ENCODE peak calls at places on chromosomes 12 and 14, in four cellular contexts. U is OCI-LY7, T is RWPE2, J is RWPE1. S is an unnamed sample.
A peak's percentile ranks its signal among the peaks of the same experiment; 100 is the strongest.

GRCh38 chr12:56206373-56207166 is 15.2 kb downstream of the RNF41 start:
- DNase-seq in U (peak; percentile 66), T (no peak), J (peak; percentile 36), S (peak; percentile 58)

GRCh38 chr12:452667-453210 is 7.0 kb upstream of the B4GALNT3 start:
- DNase-seq in U (peak; percentile 51), T (no peak), J (no peak), S (peak; percentile 77)

GRCh38 chr12:52396656-52397055 is 9.5 kb downstream of the KRT82 start:
- DNase-seq in U (no peak), T (no peak), J (no peak), S (no peak)

GRCh38 chr14:70954068-70954467 is 46.8 kb downstream of the PCNX1 start:
- DNase-seq in U (no peak), T (no peak), J (no peak), S (no peak)

GRCh38 chr12:53201170-53201541 is 5.9 kb downstream of the ITGB7 start:
- DNase-seq in U (no peak), T (no peak), J (no peak), S (no peak)

GRCh38 chr14:90277581-90278198 is 21.3 kb downstream of the PSMC1 start:
- DNase-seq in U (no peak), T (no peak), J (no peak), S (no peak)

GRCh38 chr14:32476532-32476931 is 147.4 kb downstream of the AKAP6 start:
- DNase-seq in U (no peak), T (no peak), J (no peak), S (no peak)

GRCh38 chr14:23034498-23035302 is at the start of gene PSMB5:
- DNase-seq in U (peak; percentile 98), T (peak; percentile 95), J (peak; percentile 95), S (peak; percentile 91)

GRCh38 chr12:123253606-123254459 is 17.8 kb downstream of the CDK2AP1 start:
- DNase-seq in U (no peak), T (no peak), J (no peak), S (no peak)

GRCh38 chr14:63777024-63777423 is 49.2 kb upstream of the SGPP1 start:
- DNase-seq in U (no peak), T (no peak), J (peak; percentile 47), S (no peak)

GRCh38 chr12:53200458-53201169 is 6.4 kb downstream of the ITGB7 start:
- DNase-seq in U (peak; percentile 81), T (no peak), J (no peak), S (peak; percentile 60)

GRCh38 chr14:58899317-58899713 is 261.6 kb downstream of the DACT1 start:
- DNase-seq in U (no peak), T (no peak), J (no peak), S (no peak)

GRCh38 chr12:116813271-116814041 is 67.8 kb downstream of the HRK start:
- DNase-seq in U (no peak), T (peak; percentile 90), J (peak; percentile 93), S (no peak)

GRCh38 chr12:131828671-131829350 is 618 bp downstream of the MMP17 start:
- DNase-seq in U (no peak), T (peak; percentile 63), J (no peak), S (no peak)

GRCh38 chr12:9041321-9041720 is 52.0 kb downstream of the KLRG1 start:
- DNase-seq in U (no peak), T (no peak), J (no peak), S (no peak)

GRCh38 chr14:33693237-33693636 is 257.6 kb downstream of the EGLN3 start:
- DNase-seq in U (no peak), T (no peak), J (no peak), S (no peak)

GRCh38 chr14:67815573-67816235 is 686 bp downstream of the ZFYVE26 start:
- DNase-seq in U (no peak), T (no peak), J (no peak), S (no peak)

GRCh38 chr14:80956922-80957321 is 1.5 kb downstream of the TSHR start:
- DNase-seq in U (peak; percentile 43), T (no peak), J (no peak), S (no peak)

GRCh38 chr14:67582061-67582460 is 18.0 kb downstream of the PIGH start:
- DNase-seq in U (no peak), T (peak; percentile 31), J (no peak), S (no peak)

GRCh38 chr14:42469637-42470426 is 863.2 kb downstream of the LRFN5 start:
- DNase-seq in U (no peak), T (no peak), J (peak; percentile 2), S (no peak)

GRCh38 chr14:54127526-54127925 is 170.9 kb upstream of the BMP4 start:
- DNase-seq in U (no peak), T (no peak), J (no peak), S (no peak)

GRCh38 chr12:52207895-52208294 is 16.1 kb upstream of the KRT80 start:
- DNase-seq in U (no peak), T (peak; percentile 69), J (no peak), S (peak; percentile 23)

GRCh38 chr12:113438523-113439300 is 16.5 kb downstream of the SDSL start:
- DNase-seq in U (no peak), T (no peak), J (no peak), S (no peak)

GRCh38 chr12:108214486-108214885 is 85.4 kb downstream of the WSCD2 start:
- DNase-seq in U (peak; percentile 19), T (no peak), J (peak; percentile 58), S (peak; percentile 59)

GRCh38 chr14:69992564-69992963 is 113.3 kb downstream of the SMOC1 start:
- DNase-seq in U (no peak), T (no peak), J (no peak), S (no peak)

GRCh38 chr12:98750511-98750910 is 105.4 kb downstream of the APAF1 start:
- DNase-seq in U (no peak), T (no peak), J (no peak), S (no peak)

GRCh38 chr14:60093606-60094005 is 1.9 kb downstream of the PCNX4 start:
- DNase-seq in U (no peak), T (no peak), J (no peak), S (no peak)

GRCh38 chr12:100437038-100437841 is 36.4 kb upstream of the NR1H4 start:
- DNase-seq in U (no peak), T (no peak), J (no peak), S (no peak)

GRCh38 chr12:6493580-6494350 is at the start of gene NCAPD2:
- DNase-seq in U (peak; percentile 98), T (peak; percentile 95), J (peak; percentile 97), S (peak; percentile 95)
- TF ChIP-seq CTCF in U (peak; percentile 40), T (peak; percentile 6), J (no peak), S (no peak)

DNA sequence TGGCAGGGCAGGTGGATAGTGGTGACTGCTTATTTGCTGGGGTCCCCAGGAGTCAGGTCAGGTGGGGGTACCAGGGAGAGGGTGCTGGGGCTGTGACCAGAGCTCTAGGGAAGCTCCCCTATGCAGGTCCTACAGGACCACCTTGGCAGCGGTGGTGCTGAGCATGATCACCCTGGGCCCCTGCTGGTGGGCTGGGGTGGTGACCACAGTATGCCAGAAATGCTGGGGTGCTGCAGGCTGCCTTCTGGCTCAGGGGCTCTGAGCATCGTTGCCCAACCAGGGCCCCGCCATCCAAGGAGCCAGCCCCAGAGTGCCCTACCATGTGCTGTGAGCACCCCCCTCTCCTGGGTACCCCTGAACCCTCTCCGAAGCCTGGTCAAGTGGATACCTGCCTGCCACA is 17.5 kb upstream of the NUDT14 start:
- DNase-seq in U (no peak), T (no peak), J (no peak), S (no peak)
- TF ChIP-seq CTCF in U (no peak), T (no peak), J (no peak), S (no peak)

GRCh38 chr12:24268663-24269186 is 319.3 kb upstream of the SOX5 start:
- DNase-seq in U (no peak), T (no peak), J (no peak), S (no peak)
- TF ChIP-seq CTCF in U (peak; percentile 37), T (peak; percentile 10), J (no peak), S (no peak)

GRCh38 chr14:99535908-99536778 is 54.9 kb downstream of the CCNK start:
- DNase-seq in U (no peak), T (no peak), J (no peak), S (no peak)
- TF ChIP-seq CTCF in U (no peak), T (no peak), J (no peak), S (no peak)

GRCh38 chr12:19910681-19911080 is 457.7 kb upstream of the PDE3A start:
- DNase-seq in U (no peak), T (no peak), J (no peak), S (no peak)

GRCh38 chr12:19916193-19916498 is 452.2 kb upstream of the PDE3A start:
- DNase-seq in U (no peak), T (no peak), J (no peak), S (no peak)

GRCh38 chr12:19916982-19917381 is 451.4 kb upstream of the PDE3A start:
- DNase-seq in U (no peak), T (no peak), J (no peak), S (no peak)

GRCh38 chr12:19912996-19913395 is 455.3 kb upstream of the PDE3A start:
- DNase-seq in U (no peak), T (no peak), J (no peak), S (no peak)

GRCh38 chr12:19915392-19916192 is 452.7 kb upstream of the PDE3A start:
- DNase-seq in U (no peak), T (no peak), J (no peak), S (peak; percentile 21)
- TF ChIP-seq CTCF in U (peak; percentile 64), T (peak; percentile 37), J (no peak), S (peak; percentile 49)